ENCODE peak calls at places on chromosomes 16 and 17, in eight cellular contexts. A is BJ, I is mucosa of descending colon, O is A172, G is lung microvascular endothelial cell, T is PC-9, U is HEK293T, R is T follicular helper cell. J is an unnamed sample.

GRCh38 chr17:34242553-34242952 is 12.5 kb upstream of the CCL2 start:
- DNase-seq in R (no peak), G (no peak), I (no peak), T (no peak), O (no peak), U (no peak), A (no peak), J (no peak)

GRCh38 chr16:25157476-25157875 is 45.9 kb downstream of the LCMT1 start:
- DNase-seq in R (no peak), U (no peak), I (no peak), T (no peak), O (no peak), A (no peak), G (no peak), J (no peak)

GRCh38 chr16:27330542-27330941 is 16.8 kb downstream of the IL4R start:
- DNase-seq in A (peak; percentile 31), G (peak; percentile 84), U (no peak), T (no peak), R (no peak), I (no peak), O (no peak), J (no peak)

GRCh38 chr16:73143681-73144370 is 95.9 kb upstream of the ZFHX3 start:
- DNase-seq in I (no peak), T (no peak), U (no peak), G (peak; percentile 41), A (no peak), R (no peak), O (peak; percentile 23), J (no peak)

GRCh38 chr17:63442549-63443035 is 3.5 kb downstream of the CYB561 start:
- DNase-seq in A (no peak), U (no peak), T (no peak), I (no peak), O (no peak), R (no peak), G (no peak), J (no peak)

GRCh38 chr17:46916211-46916610 is 6.7 kb upstream of the GOSR2 start:
- DNase-seq in G (no peak), T (no peak), O (peak; percentile 23), I (no peak), U (no peak), R (no peak), A (peak; percentile 8), J (no peak)

GRCh38 chr17:4533522-4534502 is 21.4 kb downstream of the MYBBP1A start:
- DNase-seq in U (no peak), I (no peak), R (no peak), O (peak; percentile 21), G (peak; percentile 27), A (no peak), T (peak; percentile 79), J (no peak)

GRCh38 chr17:14693382-14693781 is 392.5 kb downstream of the HS3ST3B1 start:
- DNase-seq in G (no peak), U (no peak), O (no peak), T (no peak), A (no peak), I (no peak), R (no peak), J (no peak)

GRCh38 chr16:86382067-86382773 is 128.1 kb upstream of the FOXF1 start:
- DNase-seq in U (no peak), O (no peak), A (no peak), I (no peak), G (no peak), R (no peak), T (no peak), J (no peak)

GRCh38 chr17:64573214-64573613 is 66.4 kb downstream of the CEP95 start:
- DNase-seq in G (no peak), T (no peak), R (no peak), A (no peak), U (no peak), I (no peak), O (no peak), J (no peak)

GRCh38 chr16:84593825-84594724 is 23.8 kb downstream of the COTL1 start:
- DNase-seq in I (peak; percentile 83), A (no peak), R (peak; percentile 81), T (no peak), U (no peak), G (no peak), O (peak; percentile 45), J (no peak)

J was measured in COLO829.